ENCODE peak calls at places on chromosomes 5 and 9, in four cellular contexts. One of them, this sample, is unnamed.

GRCh38 chr5:38790891-38791290 is 54.9 kb upstream of the OSMR start:
- DNase-seq in K562: no peak
- DNase-seq in GM12878: no peak
- DNase-seq in HL-60: no peak
- DNase-seq in this sample: no peak

GRCh38 chr5:9658726-9659125 is 28.6 kb upstream of the TAS2R1 start:
- DNase-seq in K562: no peak
- DNase-seq in GM12878: no peak
- DNase-seq in HL-60: no peak
- DNase-seq in this sample: no peak

GRCh38 chr5:167244583-167244982 is 1046.9 kb upstream of the WWC1 start:
- DNase-seq in HL-60: no peak
- DNase-seq in K562: no peak
- DNase-seq in GM12878: no peak
- DNase-seq in this sample: no peak

GRCh38 chr5:75466317-75466716 is 45.1 kb downstream of the CERT1 start:
- DNase-seq in GM12878: no peak
- DNase-seq in K562: no peak
- DNase-seq in HL-60: no peak
- DNase-seq in this sample: no peak

GRCh38 chr5:54621048-54621447 is 103.5 kb downstream of the SNX18 start:
- DNase-seq in HL-60: no peak
- DNase-seq in K562: no peak
- DNase-seq in GM12878: no peak
- DNase-seq in this sample: no peak

GRCh38 chr5:115389799-115390382 is 93.4 kb upstream of the CCDC112 start:
- DNase-seq in HL-60: no peak
- DNase-seq in GM12878: no peak
- DNase-seq in K562: no peak
- DNase-seq in this sample: no peak

GRCh38 chr9:4714266-4715016 is 26.6 kb downstream of the AK3 start:
- DNase-seq in GM12878: no peak
- DNase-seq in HL-60: no peak
- DNase-seq in K562: no peak
- DNase-seq in this sample: no peak

GRCh38 chr5:12647613-12648012 is 743.4 kb upstream of the CTNND2 start:
- DNase-seq in K562: no peak
- DNase-seq in HL-60: no peak
- DNase-seq in GM12878: no peak
- DNase-seq in this sample: no peak

GRCh38 chr5:10797246-10797645 is 36.2 kb upstream of the DAP start:
- DNase-seq in GM12878: no peak
- DNase-seq in K562: no peak
- DNase-seq in HL-60: peak
- DNase-seq in this sample: no peak

GRCh38 chr5:159906957-159907356 is 9.3 kb upstream of the ADRA1B start:
- DNase-seq in GM12878: no peak
- DNase-seq in K562: no peak
- DNase-seq in HL-60: no peak
- DNase-seq in this sample: no peak

GRCh38 chr5:59588922-59589321 is 304.6 kb downstream of the PDE4D start:
- DNase-seq in HL-60: no peak
- DNase-seq in GM12878: no peak
- DNase-seq in K562: no peak
- DNase-seq in this sample: no peak

GRCh38 chr9:14007199-14007769 is 306.7 kb downstream of the NFIB start:
- DNase-seq in GM12878: no peak
- DNase-seq in K562: peak
- DNase-seq in HL-60: no peak
- DNase-seq in this sample: no peak

GRCh38 chr5:176863041-176863764 is 35.9 kb downstream of the HK3 start:
- DNase-seq in K562: peak
- DNase-seq in HL-60: no peak
- DNase-seq in GM12878: no peak
- DNase-seq in this sample: no peak

GRCh38 chr5:158882236-158882635 is 217.5 kb downstream of the EBF1 start:
- DNase-seq in K562: no peak
- DNase-seq in HL-60: no peak
- DNase-seq in GM12878: no peak
- DNase-seq in this sample: no peak

GRCh38 chr5:10576121-10576789 is 12.4 kb downstream of the ANKRD33B start:
- DNase-seq in K562: no peak
- DNase-seq in HL-60: no peak
- DNase-seq in GM12878: no peak
- DNase-seq in this sample: no peak

GRCh38 chr9:131839281-131840084 is 99.6 kb upstream of the RAPGEF1 start:
- DNase-seq in GM12878: no peak
- DNase-seq in K562: peak
- DNase-seq in HL-60: no peak
- DNase-seq in this sample: no peak

GRCh38 chr5:112228672-112229071 is 190.4 kb downstream of the EPB41L4A start:
- DNase-seq in GM12878: no peak
- DNase-seq in HL-60: no peak
- DNase-seq in K562: no peak
- DNase-seq in this sample: no peak

GRCh38 chr9:114112778-114113585 is 13.9 kb upstream of the KIF12 start:
- DNase-seq in HL-60: no peak
- DNase-seq in GM12878: no peak
- DNase-seq in K562: no peak
- DNase-seq in this sample: no peak

GRCh38 chr5:141814064-141814982 is 63.9 kb downstream of the PCDH1 start:
- DNase-seq in K562: peak
- DNase-seq in HL-60: no peak
- DNase-seq in GM12878: no peak
- DNase-seq in this sample: peak

GRCh38 chr9:127132921-127133647 is 10.6 kb upstream of the ANGPTL2 start:
- DNase-seq in K562: no peak
- DNase-seq in HL-60: no peak
- DNase-seq in GM12878: no peak
- DNase-seq in this sample: no peak

GRCh38 chr9:133458643-133459312 is 1.0 kb upstream of the CACFD1 start:
- DNase-seq in HL-60: no peak
- DNase-seq in GM12878: no peak
- DNase-seq in K562: no peak
- DNase-seq in this sample: no peak

GRCh38 chr9:115088856-115089255 is 29.1 kb downstream of the TNC start:
- DNase-seq in K562: no peak
- DNase-seq in GM12878: no peak
- DNase-seq in HL-60: no peak
- DNase-seq in this sample: no peak

GRCh38 chr5:61965074-61965473 is 340.9 kb upstream of the KIF2A start:
- DNase-seq in HL-60: no peak
- DNase-seq in GM12878: no peak
- DNase-seq in K562: no peak
- DNase-seq in this sample: no peak

GRCh38 chr5:16508730-16509531 is 43.3 kb upstream of the ZNF622 start:
- DNase-seq in K562: no peak
- DNase-seq in GM12878: no peak
- DNase-seq in HL-60: peak
- DNase-seq in this sample: no peak

GRCh38 chr9:21569721-21570120 is 87.6 kb upstream of the IFNE start:
- DNase-seq in HL-60: no peak
- DNase-seq in K562: no peak
- DNase-seq in GM12878: no peak
- DNase-seq in this sample: no peak

GRCh38 chr9:23662320-23662719 is 163.7 kb downstream of the ELAVL2 start:
- DNase-seq in K562: no peak
- DNase-seq in GM12878: no peak
- DNase-seq in HL-60: no peak
- DNase-seq in this sample: no peak

GRCh38 chr9:133115604-133116345 is 5.3 kb downstream of the RALGDS start:
- DNase-seq in GM12878: peak
- DNase-seq in K562: no peak
- DNase-seq in HL-60: no peak
- DNase-seq in this sample: peak

GRCh38 chr9:84751921-84752320 is 82.4 kb downstream of the NTRK2 start:
- DNase-seq in GM12878: no peak
- DNase-seq in HL-60: no peak
- DNase-seq in K562: no peak
- DNase-seq in this sample: no peak

GRCh38 chr9:135137398-135137832 is 49.9 kb downstream of the OLFM1 start:
- DNase-seq in HL-60: no peak
- DNase-seq in K562: peak
- DNase-seq in GM12878: no peak
- DNase-seq in this sample: no peak

GRCh38 chr5:84430863-84431663 is 46.4 kb upstream of the EDIL3 start:
- DNase-seq in K562: no peak
- DNase-seq in GM12878: no peak
- DNase-seq in HL-60: no peak
- DNase-seq in this sample: no peak

GRCh38 chr9:34072868-34073590 is 24.3 kb upstream of the UBAP2 start:
- DNase-seq in K562: no peak
- DNase-seq in HL-60: no peak
- DNase-seq in GM12878: no peak
- DNase-seq in this sample: no peak

GRCh38 chr5:149780043-149780737 is 50.1 kb downstream of the PPARGC1B start:
- DNase-seq in HL-60: no peak
- DNase-seq in GM12878: no peak
- DNase-seq in K562: no peak
- DNase-seq in this sample: no peak

GRCh38 chr9:106310782-106311181 is 552.2 kb upstream of the ZNF462 start:
- DNase-seq in K562: no peak
- DNase-seq in HL-60: no peak
- DNase-seq in GM12878: peak
- DNase-seq in this sample: no peak

GRCh38 chr5:81337803-81338202 is 36.4 kb downstream of the ZCCHC9 start:
- DNase-seq in HL-60: no peak
- DNase-seq in GM12878: no peak
- DNase-seq in K562: no peak
- DNase-seq in this sample: no peak
- TF ChIP-seq SPI1 in HL-60: no peak
- TF ChIP-seq SPI1 in GM12878: no peak
- TF ChIP-seq SPI1 in K562: no peak
- TF ChIP-seq SPI1 in this sample: no peak

GRCh38 chr5:35660451-35660850 is 42.8 kb downstream of the SPEF2 start:
- DNase-seq in HL-60: no peak
- DNase-seq in GM12878: no peak
- DNase-seq in K562: no peak
- DNase-seq in this sample: no peak

GRCh38 chr5:35668320-35668719 is 50.7 kb downstream of the SPEF2 start:
- DNase-seq in GM12878: no peak
- DNase-seq in HL-60: no peak
- DNase-seq in K562: no peak
- DNase-seq in this sample: no peak

GRCh38 chr5:35664584-35664983 is 46.9 kb downstream of the SPEF2 start:
- DNase-seq in GM12878: no peak
- DNase-seq in K562: no peak
- DNase-seq in HL-60: no peak
- DNase-seq in this sample: no peak

GRCh38 chr5:35668794-35669193 is 51.1 kb downstream of the SPEF2 start:
- DNase-seq in GM12878: no peak
- DNase-seq in K562: no peak
- DNase-seq in HL-60: no peak
- DNase-seq in this sample: no peak

DNA sequence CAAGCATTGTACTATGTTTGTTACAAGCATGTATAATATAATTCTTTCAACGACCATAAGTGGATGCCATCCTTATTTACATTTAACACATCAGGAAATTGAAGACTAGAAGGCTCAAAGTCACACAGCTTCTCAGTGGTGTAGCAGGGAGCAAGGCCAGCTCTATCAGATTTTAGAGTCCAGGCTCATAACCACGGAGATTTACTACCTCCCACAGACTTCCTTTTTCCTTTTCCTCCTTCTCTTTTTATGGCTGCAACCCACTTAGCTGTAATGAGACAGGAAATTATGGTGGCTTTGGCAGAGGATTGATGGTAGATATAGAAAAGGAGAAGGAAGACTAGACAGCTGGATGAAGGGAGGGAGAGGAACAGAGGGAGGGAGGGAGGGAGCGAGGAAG is 47.4 kb downstream of the SPEF2 start:
- DNase-seq in GM12878: no peak
- DNase-seq in K562: no peak
- DNase-seq in HL-60: no peak
- DNase-seq in this sample: no peak
- TF ChIP-seq SPI1 in GM12878: no peak
- TF ChIP-seq SPI1 in K562: no peak
- TF ChIP-seq SPI1 in HL-60: peak
- TF ChIP-seq SPI1 in this sample: no peak

DNA sequence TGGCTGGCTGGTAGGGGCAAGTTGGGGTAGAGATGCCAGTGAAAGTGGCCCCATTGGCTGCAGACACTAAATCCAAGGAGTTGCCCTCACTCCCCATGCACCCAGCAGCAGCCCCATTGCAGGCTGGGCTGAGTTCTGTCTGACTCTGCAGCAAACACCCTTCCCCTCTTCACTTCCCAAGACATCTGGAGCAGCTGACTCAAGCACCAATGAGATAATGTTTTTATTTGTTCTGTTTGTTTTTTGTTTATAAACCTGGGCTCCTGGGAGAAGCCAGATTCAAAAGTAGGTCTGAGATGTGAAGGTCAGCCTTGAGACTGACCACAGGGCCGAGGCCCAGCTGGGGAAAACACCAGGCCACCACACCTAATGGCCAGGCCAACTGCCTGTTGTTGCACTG is 545.9 kb upstream of the KLF4 start:
- DNase-seq in K562: no peak
- DNase-seq in GM12878: no peak
- DNase-seq in HL-60: no peak
- DNase-seq in this sample: no peak
- TF ChIP-seq SPI1 in K562: no peak
- TF ChIP-seq SPI1 in GM12878: no peak
- TF ChIP-seq SPI1 in HL-60: no peak
- TF ChIP-seq SPI1 in this sample: no peak

GRCh38 chr5:134148986-134149539 is 27.7 kb downstream of the SKP1 start:
- DNase-seq in K562: no peak
- DNase-seq in GM12878: no peak
- DNase-seq in HL-60: no peak
- DNase-seq in this sample: no peak
- TF ChIP-seq SPI1 in K562: no peak
- TF ChIP-seq SPI1 in GM12878: no peak
- TF ChIP-seq SPI1 in HL-60: no peak
- TF ChIP-seq SPI1 in this sample: no peak

GRCh38 chr9:121771418-121771817 is 120.0 kb downstream of the DAB2IP start:
- DNase-seq in HL-60: no peak
- DNase-seq in K562: no peak
- DNase-seq in GM12878: no peak
- DNase-seq in this sample: no peak

GRCh38 chr9:121770415-121771273 is 119.2 kb downstream of the DAB2IP start:
- DNase-seq in K562: no peak
- DNase-seq in HL-60: no peak
- DNase-seq in GM12878: no peak
- DNase-seq in this sample: no peak

GRCh38 chr9:121773286-121773953 is 122.0 kb downstream of the DAB2IP start:
- DNase-seq in HL-60: no peak
- DNase-seq in GM12878: no peak
- DNase-seq in K562: no peak
- DNase-seq in this sample: no peak

GRCh38 chr9:121772600-121773285 is 121.3 kb downstream of the DAB2IP start:
- DNase-seq in HL-60: no peak
- DNase-seq in GM12878: no peak
- DNase-seq in K562: no peak
- DNase-seq in this sample: no peak

GRCh38 chr9:121771851-121772599 is 120.6 kb downstream of the DAB2IP start:
- DNase-seq in GM12878: no peak
- DNase-seq in K562: no peak
- DNase-seq in HL-60: no peak
- DNase-seq in this sample: no peak
- TF ChIP-seq SPI1 in GM12878: no peak
- TF ChIP-seq SPI1 in K562: no peak
- TF ChIP-seq SPI1 in HL-60: no peak
- TF ChIP-seq SPI1 in this sample: no peak

This sample was measured in GM12891.